ENCODE peak calls at places on chromosomes 11 and 22, in six cellular contexts. L is stimulated activated CD4-positive, alpha-beta T cell treated with anti-CD3 and anti-CD28 coated beads, Interleukin-1b, Interleukin-23, amount 100 ng/mL, for 1 hour; Q is SW 1271; I is SW480; M is T-cell; C is ELF-1. Y is an unnamed sample.

GRCh38 chr11:34654491-34655334 is 33.8 kb downstream of the EHF start:
- DNase-seq in L (no peak), Q (peak; percentile 76), I (peak; percentile 97), M (no peak), C (peak; percentile 60), Y (peak; percentile 81)

GRCh38 chr22:50090141-50090714 is 422 bp downstream of the MOV10L1 start:
- DNase-seq in L (no peak), Q (no peak), I (no peak), M (no peak), C (no peak), Y (no peak)

GRCh38 chr11:115552151-115552550 is 47.9 kb upstream of the CADM1 start:
- DNase-seq in L (no peak), Q (no peak), I (no peak), M (no peak), C (no peak), Y (no peak)

GRCh38 chr11:46222485-46223251 is 54.8 kb upstream of the CREB3L1 start:
- DNase-seq in L (no peak), Q (no peak), I (peak; percentile 38), M (no peak), C (no peak), Y (no peak)

GRCh38 chr11:120794748-120795147 is 229.2 kb upstream of the TBCEL start:
- DNase-seq in L (no peak), Q (no peak), I (no peak), M (no peak), C (no peak), Y (no peak)

GRCh38 chr11:73350908-73351636 is 25.1 kb upstream of the RELT start:
- DNase-seq in L (peak; percentile 21), Q (no peak), I (peak; percentile 63), M (peak; percentile 31), C (peak; percentile 77), Y (peak; percentile 41)

GRCh38 chr11:34223021-34223813 is 117.8 kb downstream of the NAT10 start:
- DNase-seq in L (no peak), Q (no peak), I (no peak), M (no peak), C (peak; percentile 54), Y (no peak)

GRCh38 chr22:48889209-48889830 is 938.4 kb downstream of the BRD1 start:
- DNase-seq in L (no peak), Q (no peak), I (no peak), M (no peak), C (no peak), Y (no peak)

GRCh38 chr22:27906241-27906640 is 12.8 kb downstream of the PITPNB start:
- DNase-seq in L (no peak), Q (no peak), I (no peak), M (no peak), C (no peak), Y (no peak)

GRCh38 chr11:68216171-68216938 is 3.3 kb upstream of the KMT5B start:
- DNase-seq in L (no peak), Q (no peak), I (peak; percentile 91), M (no peak), C (no peak), Y (no peak)

GRCh38 chr22:27133951-27134664 is 476.7 kb downstream of the MIAT start:
- DNase-seq in L (no peak), Q (peak; percentile 36), I (peak; percentile 83), M (no peak), C (peak; percentile 46), Y (no peak)

GRCh38 chr22:36986242-36986821 is 32.9 kb downstream of the TST start:
- DNase-seq in L (no peak), Q (no peak), I (no peak), M (no peak), C (peak; percentile 60), Y (no peak)

GRCh38 chr11:19697721-19698121 is 14.9 kb upstream of the NAV2 start:
- DNase-seq in L (no peak), Q (no peak), I (no peak), M (no peak), C (peak; percentile 20), Y (no peak)

GRCh38 chr11:200224-201003 is 6.8 kb downstream of the BET1L start:
- DNase-seq in L (no peak), Q (no peak), I (no peak), M (no peak), C (no peak), Y (no peak)

GRCh38 chr22:49259870-49260615 is 567.6 kb downstream of the BRD1 start:
- DNase-seq in L (no peak), Q (no peak), I (no peak), M (no peak), C (no peak), Y (no peak)

GRCh38 chr11:28460348-28460747 is 352.2 kb downstream of the METTL15 start:
- DNase-seq in L (no peak), Q (no peak), I (no peak), M (no peak), C (no peak), Y (no peak)

GRCh38 chr22:47192651-47193437 is 430.4 kb downstream of the TBC1D22A start:
- DNase-seq in L (no peak), Q (no peak), I (peak; percentile 75), M (no peak), C (peak; percentile 45), Y (peak; percentile 75)

GRCh38 chr22:33605201-33605600 is 315.1 kb downstream of the LARGE1 start:
- DNase-seq in L (no peak), Q (no peak), I (no peak), M (no peak), C (no peak), Y (no peak)

GRCh38 chr11:129968611-129969419 is 33.8 kb downstream of the PRDM10 start:
- DNase-seq in L (no peak), Q (no peak), I (no peak), M (no peak), C (no peak), Y (no peak)

GRCh38 chr11:406796-407650 is 7.8 kb downstream of the SIGIRR start:
- DNase-seq in L (peak; percentile 64), Q (no peak), I (peak; percentile 87), M (peak; percentile 90), C (peak; percentile 82), Y (peak; percentile 69)

GRCh38 chr11:125317416-125317815 is 152.9 kb downstream of the PKNOX2 start:
- DNase-seq in L (no peak), Q (no peak), I (no peak), M (no peak), C (no peak), Y (no peak)

GRCh38 chr22:30575859-30576258 is 1.4 kb upstream of the GAL3ST1 start:
- DNase-seq in L (no peak), Q (no peak), I (no peak), M (no peak), C (no peak), Y (no peak)

GRCh38 chr11:465896-466538 is 15.9 kb downstream of the PTDSS2 start:
- DNase-seq in L (no peak), Q (no peak), I (no peak), M (no peak), C (peak; percentile 86), Y (no peak)

GRCh38 chr22:43118024-43118849 is 7.7 kb downstream of the BIK start:
- DNase-seq in L (no peak), Q (no peak), I (no peak), M (no peak), C (no peak), Y (no peak)

GRCh38 chr22:35977136-35977535 is 51.5 kb downstream of the RBFOX2 start:
- DNase-seq in L (no peak), Q (no peak), I (no peak), M (no peak), C (no peak), Y (no peak)

GRCh38 chr11:9731256-9731655 is 67.4 kb downstream of the SWAP70 start:
- DNase-seq in L (no peak), Q (no peak), I (no peak), M (no peak), C (no peak), Y (no peak)

GRCh38 chr11:11229691-11230090 is 123.4 kb downstream of the CSNK2A3 start:
- DNase-seq in L (no peak), Q (no peak), I (no peak), M (no peak), C (no peak), Y (no peak)

GRCh38 chr11:3169235-3169951 is 4.3 kb upstream of the OSBPL5 start:
- DNase-seq in L (no peak), Q (no peak), I (peak; percentile 86), M (no peak), C (peak; percentile 68), Y (peak; percentile 21)

GRCh38 chr11:82326853-82327252 is 406.8 kb downstream of the FAM181B start:
- DNase-seq in L (no peak), Q (no peak), I (no peak), M (no peak), C (no peak), Y (no peak)

GRCh38 chr22:38423512-38424503 is 31.2 kb downstream of the KCNJ4 start:
- DNase-seq in L (no peak), Q (no peak), I (no peak), M (no peak), C (no peak), Y (no peak)

GRCh38 chr11:120121914-120122473 is 15.9 kb downstream of the TRIM29 start:
- DNase-seq in L (no peak), Q (no peak), I (peak; percentile 95), M (no peak), C (peak; percentile 93), Y (no peak)

GRCh38 chr11:77267910-77268309 is 33.6 kb downstream of the GDPD4 start:
- DNase-seq in L (no peak), Q (no peak), I (no peak), M (no peak), C (no peak), Y (no peak)

GRCh38 chr11:112831041-112831440 is 130.2 kb upstream of the NCAM1 start:
- DNase-seq in L (no peak), Q (no peak), I (no peak), M (no peak), C (no peak), Y (no peak)

GRCh38 chr11:68980776-68981065 is at the start of gene MRGPRD:
- DNase-seq in L (no peak), Q (no peak), I (no peak), M (no peak), C (no peak), Y (no peak)

Y was measured in HCT116.